ENCODE peak calls at places on chromosomes 12 and 14, in nine cellular contexts. Q is adrenal gland; B is aorta; Z is tibial nerve; S is H1; V is colonic mucosa; O is mesendoderm; W is dorsolateral prefrontal cortex; F is naive thymus-derived CD4-positive, alpha-beta T cell. J is an unnamed sample.

GRCh38 chr12:38157933-38158401 is 158.6 kb upstream of the ALG10B start:
- DNase-seq in Z (no peak), F (no peak), S (no peak), W (no peak), B (no peak), Q (no peak), V (peak), O (no peak), J (peak)

GRCh38 chr12:98352218-98352811 is 163.1 kb upstream of the TMPO start:
- DNase-seq in O (peak), W (no peak), B (no peak), V (no peak), Z (no peak), Q (no peak), S (no peak), F (no peak), J (no peak)

GRCh38 chr14:72737560-72737943 is 156.3 kb downstream of the DPF3 start:
- DNase-seq in F (no peak), W (no peak), O (no peak), S (no peak), Z (no peak), V (no peak), B (no peak), Q (peak), J (peak)

GRCh38 chr12:96506776-96507175 is 17.4 kb downstream of the CFAP54 start:
- DNase-seq in Q (no peak), B (no peak), V (no peak), Z (no peak), S (no peak), O (no peak), W (no peak), F (no peak), J (no peak)

GRCh38 chr14:49774111-49774510 is 6.2 kb downstream of the KLHDC2 start:
- DNase-seq in Z (no peak), O (no peak), V (no peak), Q (no peak), W (no peak), F (no peak), B (no peak), S (no peak), J (no peak)

GRCh38 chr14:105616802-105617192 is 90.4 kb downstream of the TMEM121 start:
- DNase-seq in V (no peak), B (no peak), O (no peak), F (no peak), Z (no peak), W (no peak), S (no peak), Q (no peak), J (no peak)

GRCh38 chr14:59055439-59056045 is 132.9 kb upstream of the DAAM1 start:
- DNase-seq in W (peak), V (peak), Z (no peak), O (peak), S (no peak), B (no peak), F (no peak), Q (peak), J (peak)

GRCh38 chr12:1916396-1917171 is 1.9 kb downstream of the CACNA2D4 start:
- DNase-seq in F (no peak), S (no peak), W (no peak), O (no peak), V (peak), B (peak), Z (no peak), Q (peak), J (peak)

GRCh38 chr14:102314242-102315011 is 5.1 kb upstream of the ZNF839 start:
- DNase-seq in S (peak), Q (peak), V (peak), Z (peak), B (peak), O (peak), F (peak), W (peak), J (peak)

GRCh38 chr14:35342160-35343010 is 50.2 kb downstream of the PSMA6 start:
- DNase-seq in O (no peak), W (peak), V (peak), Q (peak), B (peak), Z (no peak), F (no peak), S (no peak), J (peak)

GRCh38 chr12:21813125-21813524 is 38.6 kb upstream of the KCNJ8 start:
- DNase-seq in V (no peak), W (no peak), O (no peak), Z (no peak), F (no peak), S (no peak), Q (no peak), B (no peak), J (no peak)

GRCh38 chr12:132166801-132167591 is 22.7 kb downstream of the NOC4L start:
- DNase-seq in O (no peak), F (no peak), B (peak), Z (no peak), V (no peak), Q (no peak), S (no peak), W (no peak), J (no peak)

GRCh38 chr12:11981174-11981733 is 89.5 kb upstream of the BCL2L14 start:
- DNase-seq in V (no peak), Q (no peak), F (peak), W (no peak), Z (no peak), O (no peak), B (no peak), S (no peak), J (no peak)

GRCh38 chr12:124457287-124458219 is 109.9 kb downstream of the NCOR2 start:
- DNase-seq in F (peak), V (peak), Z (peak), B (peak), S (no peak), Q (peak), O (no peak), W (peak), J (peak)

GRCh38 chr14:95774265-95775160 is 60.6 kb upstream of the TCL1A start:
- DNase-seq in B (no peak), V (peak), Z (peak), Q (peak), W (peak), S (peak), F (no peak), O (peak), J (peak)

GRCh38 chr14:84162658-84163057 is 1367.3 kb upstream of the FLRT2 start:
- DNase-seq in Q (no peak), V (no peak), W (no peak), B (no peak), S (no peak), F (no peak), Z (no peak), O (no peak), J (no peak)

GRCh38 chr12:109637341-109637740 is 63.7 kb downstream of the MVK start:
- DNase-seq in B (no peak), Z (no peak), V (no peak), O (no peak), F (no peak), S (no peak), Q (no peak), W (no peak), J (no peak)

GRCh38 chr12:104448475-104448874 is 8.3 kb upstream of the CHST11 start:
- DNase-seq in S (no peak), F (no peak), O (no peak), B (no peak), Z (no peak), V (no peak), Q (no peak), W (no peak), J (no peak)

GRCh38 chr12:91276529-91276928 is 93.9 kb upstream of the DCN start:
- DNase-seq in O (no peak), Z (no peak), V (no peak), W (no peak), Q (no peak), B (no peak), S (no peak), F (no peak), J (no peak)

GRCh38 chr12:1760566-1761382 is 59.6 kb upstream of the LRTM2 start:
- DNase-seq in O (peak), Z (no peak), S (no peak), V (no peak), F (no peak), B (no peak), W (no peak), Q (no peak), J (no peak)

GRCh38 chr14:23071244-23071974 is 14.1 kb upstream of the CDH24 start:
- DNase-seq in B (peak), S (peak), O (peak), Q (peak), F (peak), V (peak), W (peak), Z (peak), J (peak)

GRCh38 chr14:86527312-86527711 is 997.4 kb downstream of the FLRT2 start:
- DNase-seq in Q (no peak), O (no peak), Z (no peak), V (no peak), W (no peak), F (no peak), B (no peak), S (no peak), J (no peak)

GRCh38 chr12:63298386-63298930 is 147.5 kb upstream of the AVPR1A start:
- DNase-seq in Q (no peak), O (no peak), B (no peak), W (no peak), F (no peak), S (no peak), Z (no peak), V (no peak), J (no peak)

GRCh38 chr14:104696671-104697316 is 7.4 kb downstream of the INF2 start:
- DNase-seq in S (no peak), Q (no peak), V (no peak), O (no peak), B (no peak), Z (no peak), F (no peak), W (peak), J (no peak)

GRCh38 chr12:64806593-64806992 is 17.9 kb upstream of the TBC1D30 start:
- DNase-seq in Z (no peak), B (no peak), Q (no peak), S (no peak), O (no peak), V (no peak), F (no peak), W (no peak), J (no peak)

GRCh38 chr12:51593539-51593938 is 2.5 kb downstream of the SCN8A start:
- DNase-seq in W (no peak), S (no peak), Q (peak), V (peak), F (no peak), O (peak), B (no peak), Z (no peak), J (no peak)

DNA sequence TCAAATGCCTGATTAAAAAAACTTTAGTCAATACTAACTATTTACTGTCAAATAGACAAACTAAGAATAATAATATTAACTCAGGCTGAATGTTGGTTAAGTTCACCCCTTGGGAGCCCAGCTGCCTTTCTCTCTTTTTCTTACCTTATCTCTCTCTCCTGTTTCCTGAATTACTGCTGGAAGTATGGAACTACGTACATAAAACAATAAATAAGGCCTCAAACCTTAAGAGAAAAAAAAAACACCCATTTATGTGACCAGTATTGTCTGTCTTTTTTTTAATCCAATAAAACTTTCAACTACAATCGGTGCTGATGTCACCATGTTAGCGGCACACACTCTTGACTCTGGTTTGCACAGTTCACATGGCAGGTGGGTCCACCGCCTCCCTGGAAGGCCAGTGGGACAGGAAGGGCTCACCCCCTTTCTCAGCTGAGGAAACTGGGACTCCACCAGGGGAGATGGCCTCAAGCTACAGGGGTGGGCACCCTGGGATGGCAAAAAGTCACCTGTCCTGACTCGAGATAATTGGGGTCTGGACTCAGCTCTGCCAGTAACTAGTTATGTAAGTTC is 21.3 kb downstream of the BCL11B start:
- DNase-seq in Q (no peak), F (no peak), V (no peak), B (no peak), W (no peak), O (no peak), Z (no peak), S (no peak), J (no peak)
- H3K27ac ChIP-seq in Q (no peak), F (peak), V (no peak), B (no peak), W (no peak), O (no peak), Z (no peak), S (no peak), J (no peak)

GRCh38 chr12:26633591-26634210 is 199.3 kb downstream of the ITPR2 start:
- DNase-seq in Z (no peak), F (no peak), B (no peak), Q (no peak), O (peak), W (no peak), S (no peak), V (no peak), J (no peak)

GRCh38 chr12:26629864-26630263 is 203.1 kb downstream of the ITPR2 start:
- DNase-seq in S (no peak), O (peak), Z (no peak), Q (no peak), F (no peak), V (no peak), B (no peak), W (peak), J (no peak)

GRCh38 chr12:26630546-26631027 is 202.4 kb downstream of the ITPR2 start:
- DNase-seq in Z (no peak), F (no peak), S (no peak), B (peak), W (no peak), Q (peak), O (no peak), V (no peak), J (no peak)

GRCh38 chr12:26631846-26632245 is 201.1 kb downstream of the ITPR2 start:
- DNase-seq in B (no peak), S (no peak), V (no peak), Q (no peak), W (no peak), O (no peak), F (no peak), Z (no peak), J (no peak)

GRCh38 chr12:26632746-26633145 is 200.2 kb downstream of the ITPR2 start:
- DNase-seq in V (no peak), Z (no peak), W (no peak), S (no peak), B (no peak), Q (no peak), F (no peak), O (no peak), J (no peak)
- H3K27ac ChIP-seq in V (no peak), Z (no peak), W (peak), S (no peak), B (no peak), Q (no peak), F (no peak), O (no peak), J (no peak)

GRCh38 chr14:51095854-51096823 is 1.2 kb upstream of the TRIM9 start:
- DNase-seq in S (no peak), W (peak), B (peak), O (peak), F (no peak), V (peak), Q (peak), Z (no peak), J (no peak)

GRCh38 chr14:51093371-51094281 is 1.3 kb downstream of the TRIM9 start:
- DNase-seq in O (peak), B (peak), F (peak), S (peak), V (peak), W (peak), Q (peak), Z (no peak), J (no peak)

GRCh38 chr14:51094901-51095853 is at the start of gene TRIM9:
- DNase-seq in Z (peak), S (peak), B (peak), W (peak), Q (peak), O (peak), F (peak), V (peak), J (peak)

GRCh38 chr14:51092965-51093364 is 1.9 kb downstream of the TRIM9 start:
- DNase-seq in V (no peak), S (no peak), O (no peak), Z (no peak), B (no peak), Q (no peak), W (no peak), F (no peak), J (no peak)

GRCh38 chr14:51094282-51094821 is 553 bp downstream of the TRIM9 start:
- DNase-seq in Z (no peak), F (peak), W (no peak), Q (peak), V (peak), B (peak), S (peak), O (peak), J (no peak)
- H3K27ac ChIP-seq in Z (peak), F (no peak), W (peak), Q (peak), V (no peak), B (no peak), S (no peak), O (no peak), J (no peak)

DNA sequence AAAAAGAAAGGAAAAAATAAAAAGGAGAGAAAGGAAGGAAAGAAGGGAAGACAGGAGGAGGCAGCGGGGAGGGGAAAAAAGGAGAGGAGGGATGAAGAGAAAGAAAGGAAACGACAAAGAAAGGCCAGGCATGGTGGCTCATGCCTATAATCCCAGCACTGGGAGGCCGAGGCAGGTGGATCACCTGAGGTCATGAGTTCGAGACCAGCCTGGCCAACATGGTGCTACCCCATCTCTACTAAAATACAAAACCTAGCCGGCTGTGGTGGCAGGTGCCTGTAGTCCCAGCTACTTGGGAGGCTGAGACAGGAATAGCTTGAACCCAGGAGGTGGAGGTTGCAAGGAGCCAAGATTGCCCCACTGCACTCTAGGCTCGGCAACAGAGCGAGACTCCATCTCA is 18.4 kb downstream of the ATXN2 start:
- DNase-seq in F (no peak), B (no peak), V (no peak), S (no peak), Z (no peak), W (no peak), Q (no peak), O (no peak), J (no peak)
- H3K27ac ChIP-seq in F (no peak), B (no peak), V (no peak), S (no peak), Z (no peak), W (no peak), Q (no peak), O (no peak), J (no peak)